ENCODE peak calls at places on chromosome 3, in seven cellular contexts. B, L, F, G, A, V and X are unnamed samples.

GRCh38 chr3:49465269-49466034 is 4.6 kb upstream of the DAG1 start:
- DNase-seq in B (no peak), L (no peak), F (no peak), G (no peak), A (no peak), V (no peak), X (no peak)

GRCh38 chr3:129015388-129016105 is 14.4 kb downstream of the EFCC1 start:
- DNase-seq in B (peak), L (no peak), F (peak), G (no peak), A (peak), V (no peak), X (peak)

GRCh38 chr3:127732879-127733350 is 60.2 kb downstream of the ABTB1 start:
- DNase-seq in B (no peak), L (no peak), F (no peak), G (no peak), A (peak), V (no peak), X (no peak)

GRCh38 chr3:56591256-56591655 is 34.3 kb downstream of the CCDC66 start:
- DNase-seq in B (no peak), L (no peak), F (no peak), G (peak), A (no peak), V (no peak), X (no peak)

GRCh38 chr3:148950806-148951205 is 40.5 kb upstream of the GYG1 start:
- DNase-seq in B (no peak), L (no peak), F (no peak), G (no peak), A (no peak), V (no peak), X (peak)

GRCh38 chr3:43345877-43346276 is 59.5 kb downstream of the SNRK start:
- DNase-seq in B (no peak), L (no peak), F (no peak), G (no peak), A (no peak), V (no peak), X (peak)

GRCh38 chr3:47578691-47579632 is at the start of gene CSPG5:
- DNase-seq in B (peak), L (no peak), F (peak), G (no peak), A (no peak), V (no peak), X (peak)

GRCh38 chr3:105806361-105806760 is 62.5 kb downstream of the CBLB start:
- DNase-seq in B (peak), L (no peak), F (peak), G (peak), A (peak), V (no peak), X (peak)

GRCh38 chr3:9387322-9387655 is 10.1 kb upstream of the SETD5 start:
- DNase-seq in B (no peak), L (no peak), F (no peak), G (no peak), A (no peak), V (no peak), X (no peak)

GRCh38 chr3:53820756-53821580 is 25.3 kb downstream of the CHDH start:
- DNase-seq in B (no peak), L (no peak), F (no peak), G (no peak), A (no peak), V (no peak), X (no peak)

GRCh38 chr3:161413127-161413854 is 42.0 kb upstream of the SPTSSB start:
- DNase-seq in B (no peak), L (no peak), F (no peak), G (peak), A (no peak), V (peak), X (peak)

GRCh38 chr3:31361391-31362273 is 171.1 kb upstream of the STT3B start:
- DNase-seq in B (no peak), L (no peak), F (no peak), G (peak), A (no peak), V (no peak), X (peak)

GRCh38 chr3:8554725-8555621 is 53.4 kb downstream of the LMCD1 start:
- DNase-seq in B (no peak), L (no peak), F (no peak), G (peak), A (no peak), V (no peak), X (peak)

GRCh38 chr3:51675201-51675611 is 4.2 kb downstream of the TEX264 start:
- DNase-seq in B (no peak), L (no peak), F (no peak), G (peak), A (no peak), V (no peak), X (peak)

GRCh38 chr3:140470211-140470610 is 207.7 kb upstream of the TRIM42 start:
- DNase-seq in B (no peak), L (no peak), F (no peak), G (no peak), A (no peak), V (no peak), X (no peak)

GRCh38 chr3:100006570-100007271 is 107.6 kb downstream of the FILIP1L start:
- DNase-seq in B (no peak), L (no peak), F (no peak), G (peak), A (no peak), V (no peak), X (peak)

GRCh38 chr3:190697502-190697830 is 165.0 kb downstream of the GMNC start:
- DNase-seq in B (no peak), L (no peak), F (no peak), G (no peak), A (no peak), V (no peak), X (no peak)

GRCh38 chr3:23667536-23668429 is 138.0 kb upstream of the UBE2E1 start:
- DNase-seq in B (no peak), L (no peak), F (no peak), G (peak), A (no peak), V (no peak), X (peak)

GRCh38 chr3:14113964-14114667 is 10.6 kb downstream of the CHCHD4 start:
- DNase-seq in B (no peak), L (no peak), F (no peak), G (no peak), A (peak), V (no peak), X (no peak)

GRCh38 chr3:106566277-106566676 is 697.5 kb upstream of the CBLB start:
- DNase-seq in B (no peak), L (no peak), F (no peak), G (no peak), A (peak), V (no peak), X (no peak)

GRCh38 chr3:61541694-61542093 is 19.7 kb upstream of the PTPRG start:
- DNase-seq in B (no peak), L (no peak), F (no peak), G (no peak), A (no peak), V (no peak), X (no peak)

GRCh38 chr3:195764961-195765706 is 44.4 kb downstream of the MUC20 start:
- DNase-seq in B (no peak), L (no peak), F (no peak), G (no peak), A (no peak), V (no peak), X (no peak)

GRCh38 chr3:101677436-101678286 is 729 bp upstream of the ZBTB11 start:
- DNase-seq in B (no peak), L (no peak), F (no peak), G (no peak), A (peak), V (no peak), X (no peak)

GRCh38 chr3:43620953-43621405 is 832 bp downstream of the ANO10 start:
- DNase-seq in B (no peak), L (no peak), F (no peak), G (no peak), A (peak), V (no peak), X (no peak)

GRCh38 chr3:129620828-129621605 is 14.5 kb upstream of the PLXND1 start:
- DNase-seq in B (no peak), L (no peak), F (no peak), G (no peak), A (no peak), V (no peak), X (no peak)

GRCh38 chr3:47664519-47664918 is 85.9 kb upstream of the CSPG5 start:
- DNase-seq in B (no peak), L (no peak), F (no peak), G (no peak), A (peak), V (no peak), X (peak)

GRCh38 chr3:115072265-115073008 is 74.7 kb downstream of the ZBTB20 start:
- DNase-seq in B (no peak), L (no peak), F (no peak), G (peak), A (no peak), V (no peak), X (peak)